ENCODE peak calls at places on chromosome 20, in seven cellular contexts. D is retina; R is ELR; X is neural crest cell; J is CD8-positive, alpha-beta T cell; O is GM23338; L is ELF-1. S is an unnamed sample.

GRCh38 chr20:48705208-48706115 is 122.3 kb downstream of the PREX1 start:
- DNase-seq in X (no peak), D (no peak), J (no peak), L (no peak), R (no peak), O (no peak), S (no peak)

GRCh38 chr20:32539063-32539816 is 45.9 kb downstream of the NOL4L start:
- DNase-seq in D (peak), L (no peak), X (no peak), R (no peak), J (no peak), O (no peak), S (no peak)

GRCh38 chr20:57422254-57422653 is 31.1 kb downstream of the RBM38 start:
- DNase-seq in O (no peak), X (no peak), R (no peak), D (no peak), L (no peak), J (no peak), S (no peak)

GRCh38 chr20:63102720-63103375 is 96.1 kb upstream of the BHLHE23 start:
- DNase-seq in D (peak), R (peak), X (no peak), O (peak), L (no peak), J (peak), S (peak)

GRCh38 chr20:44309763-44310663 is 989 bp downstream of the FITM2 start:
- DNase-seq in X (no peak), O (peak), R (peak), J (no peak), D (no peak), L (peak), S (no peak)

GRCh38 chr20:51460569-51461265 is 81.8 kb downstream of the NFATC2 start:
- DNase-seq in L (peak), R (no peak), D (no peak), X (no peak), J (no peak), O (no peak), S (no peak)

GRCh38 chr20:60869032-60869550 is 383.0 kb upstream of the CDH4 start:
- DNase-seq in D (peak), O (no peak), R (no peak), X (no peak), L (peak), J (no peak), S (no peak)

GRCh38 chr20:38187512-38187911 is 22.4 kb upstream of the TGM2 start:
- DNase-seq in O (peak), J (no peak), D (peak), R (peak), L (peak), X (no peak), S (no peak)

GRCh38 chr20:56861590-56861989 is 232.5 kb downstream of the TFAP2C start:
- DNase-seq in O (peak), D (peak), J (no peak), R (no peak), L (peak), X (no peak), S (no peak)

GRCh38 chr20:48373555-48373934 is 454.3 kb downstream of the PREX1 start:
- DNase-seq in X (no peak), L (no peak), D (peak), J (no peak), O (no peak), R (no peak), S (no peak)

GRCh38 chr20:8621021-8621420 is 447.9 kb upstream of the PLCB4 start:
- DNase-seq in X (no peak), O (no peak), L (no peak), R (no peak), J (no peak), D (no peak), S (no peak)

GRCh38 chr20:54454982-54455381 is 20.4 kb upstream of the DOK5 start:
- DNase-seq in L (no peak), O (no peak), R (no peak), D (no peak), J (no peak), X (no peak), S (no peak)

S was measured in hypothalamus.